ENCODE peak calls at places on chromosomes 11 and 22, in eight cellular contexts. N, J, P, L, G, K, I and X are unnamed samples.

GRCh38 chr11:20162824-20163777 is 2.8 kb upstream of the DBX1 start:
- DNase-seq in G (no peak), L (no peak), I (no peak), J (no peak), P (no peak), N (no peak), K (peak; percentile 18), X (no peak)

GRCh38 chr11:16606784-16607674 is 131.4 kb upstream of the C11orf58 start:
- DNase-seq in P (peak; percentile 28), L (peak; percentile 50), G (peak; percentile 78), I (peak; percentile 40), N (peak; percentile 54), K (peak; percentile 41), J (no peak), X (peak; percentile 86)

GRCh38 chr11:24819863-24820434 is 323.1 kb downstream of the LUZP2 start:
- DNase-seq in K (no peak), N (no peak), P (no peak), J (no peak), G (no peak), I (no peak), L (no peak), X (no peak)

GRCh38 chr11:19553683-19554333 is 158.8 kb upstream of the NAV2 start:
- DNase-seq in I (peak; percentile 78), N (peak; percentile 75), J (peak; percentile 71), L (peak; percentile 92), K (peak; percentile 62), G (peak; percentile 78), P (peak; percentile 89), X (peak; percentile 95)

GRCh38 chr22:19530751-19531150 is 6.5 kb upstream of the CLDN5 start:
- DNase-seq in I (no peak), N (no peak), P (no peak), J (no peak), L (no peak), G (no peak), K (no peak), X (no peak)

GRCh38 chr11:76768091-76769047 is 14.8 kb upstream of the TSKU start:
- DNase-seq in P (peak; percentile 62), G (peak; percentile 54), J (peak; percentile 96), N (peak; percentile 60), I (peak; percentile 47), L (no peak), K (no peak), X (no peak)

GRCh38 chr11:116709970-116710369 is 62.8 kb downstream of the BUD13 start:
- DNase-seq in L (no peak), P (no peak), I (no peak), J (no peak), N (no peak), G (no peak), K (no peak), X (no peak)

GRCh38 chr11:461626-462025 is 11.5 kb downstream of the PTDSS2 start:
- DNase-seq in P (no peak), K (no peak), N (no peak), I (no peak), L (no peak), G (no peak), J (no peak), X (no peak)

GRCh38 chr11:3101921-3102640 is 44.9 kb upstream of the CARS1 start:
- DNase-seq in J (peak; percentile 14), N (no peak), G (peak; percentile 12), K (no peak), I (no peak), L (no peak), P (peak; percentile 21), X (no peak)

GRCh38 chr22:28989035-28989464 is 72.6 kb downstream of the C22orf31 start:
- DNase-seq in J (peak; percentile 12), I (no peak), L (no peak), G (no peak), N (no peak), K (no peak), P (no peak), X (no peak)

GRCh38 chr22:41178425-41178975 is 26.6 kb upstream of the L3MBTL2 start:
- DNase-seq in N (peak; percentile 52), J (no peak), L (peak; percentile 54), I (peak; percentile 14), K (no peak), G (peak; percentile 84), P (no peak), X (no peak)

GRCh38 chr11:74320538-74320937 is 9.1 kb upstream of the P4HA3 start:
- DNase-seq in G (no peak), K (peak; percentile 34), N (no peak), I (no peak), J (no peak), P (no peak), L (no peak), X (no peak)

GRCh38 chr22:49325531-49326395 is 501.9 kb downstream of the BRD1 start:
- DNase-seq in N (no peak), J (no peak), P (peak; percentile 22), L (no peak), G (no peak), I (no peak), K (no peak), X (peak; percentile 74)

GRCh38 chr11:370087-370941 is 1.0 kb downstream of the B4GALNT4 start:
- DNase-seq in L (no peak), G (no peak), J (no peak), I (no peak), P (no peak), K (no peak), N (peak; percentile 70), X (no peak)

GRCh38 chr11:812390-812789 is 2.6 kb downstream of the RPLP2 start:
- DNase-seq in J (no peak), L (no peak), K (no peak), N (no peak), I (no peak), G (no peak), P (no peak), X (no peak)

DNA sequence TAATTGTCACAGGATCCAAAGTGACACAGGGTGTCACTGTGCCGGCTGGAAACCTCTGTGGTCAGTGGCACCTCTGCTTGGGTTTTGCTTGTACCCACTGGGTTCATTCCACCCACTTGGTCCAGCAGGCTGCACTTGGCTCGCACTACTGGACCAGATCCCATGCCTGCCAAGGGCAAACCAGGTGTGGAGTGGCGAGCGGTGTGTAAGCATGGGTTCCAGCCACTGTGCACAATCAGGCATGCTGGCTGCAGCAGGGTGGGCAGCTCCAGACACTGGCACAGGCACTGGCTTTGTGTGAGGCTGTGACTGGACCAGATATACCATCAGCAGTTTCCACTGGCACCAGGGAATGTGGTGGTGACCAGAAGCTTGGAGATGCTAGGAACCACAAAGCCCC is 261.4 kb downstream of the KCNA4 start:
- DNase-seq in J (no peak), L (no peak), G (no peak), N (no peak), P (no peak), K (no peak), I (no peak), X (no peak)
- TF ChIP-seq CTCF in J (no peak), L (no peak), G (no peak), N (no peak), P (no peak), K (no peak), I (no peak), X (no peak)

GRCh38 chr11:33689089-33689488 is 11.5 kb downstream of the C11orf91 start:
- DNase-seq in G (no peak), P (no peak), N (no peak), J (no peak), L (no peak), I (no peak), K (no peak), X (no peak)

GRCh38 chr11:33690290-33691050 is 10.2 kb downstream of the C11orf91 start:
- DNase-seq in K (peak; percentile 99), L (peak; percentile 46), J (no peak), I (peak; percentile 71), P (peak; percentile 51), G (peak; percentile 88), N (peak; percentile 41), X (peak; percentile 96)

GRCh38 chr11:33687733-33688479 is 12.7 kb downstream of the C11orf91 start:
- DNase-seq in N (no peak), I (peak; percentile 64), P (no peak), K (peak; percentile 78), J (peak; percentile 67), L (peak; percentile 70), G (no peak), X (no peak)

GRCh38 chr11:33691051-33691864 is 9.4 kb downstream of the C11orf91 start:
- DNase-seq in P (no peak), I (no peak), L (no peak), K (no peak), N (no peak), G (no peak), J (no peak), X (no peak)

DNA sequence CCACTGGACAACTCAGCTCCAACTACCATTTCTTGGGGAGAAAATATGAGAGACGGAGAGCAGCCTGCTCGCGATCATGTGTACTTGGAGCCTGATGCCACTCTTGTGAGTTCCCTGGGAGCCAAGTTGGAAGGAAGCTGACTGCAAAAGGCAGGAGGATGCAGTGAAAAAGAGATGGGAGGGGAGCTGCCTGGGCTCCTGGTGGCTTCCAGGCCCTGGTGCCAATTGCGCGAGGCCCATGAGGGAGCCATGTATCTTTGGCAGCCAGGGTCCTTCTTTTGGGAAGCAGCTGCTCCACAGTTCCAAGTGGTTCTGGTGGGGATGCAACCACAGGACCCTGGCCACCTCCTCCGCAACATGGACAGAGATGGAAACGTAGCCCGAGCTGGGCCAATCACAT is 11.1 kb downstream of the C11orf91 start:
- DNase-seq in N (no peak), J (no peak), G (no peak), L (no peak), P (no peak), I (no peak), K (no peak), X (no peak)
- TF ChIP-seq POLR2A in N (no peak), J (no peak), G (no peak), L (no peak), P (no peak), I (no peak), K (no peak), X (no peak)

GRCh38 chr11:128499613-128500213 is 87.6 kb downstream of the ETS1 start:
- DNase-seq in J (no peak), K (no peak), I (no peak), L (no peak), P (no peak), G (no peak), N (no peak), X (no peak)
- H3K4me3 ChIP-seq in J (no peak overlapping the region), K (no peak overlapping the region), I (no peak overlapping the region), L (no peak overlapping the region), P (no peak overlapping the region), G (no peak overlapping the region), N (no peak overlapping the region), X (no peak overlapping the region)

GRCh38 chr11:12224537-12224893 is 114.1 kb downstream of the MICAL2 start:
- DNase-seq in G (peak; percentile 84), L (peak; percentile 75), K (peak; percentile 94), I (peak; percentile 81), P (peak; percentile 90), N (peak; percentile 32), J (peak; percentile 98), X (peak; percentile 83)
- TF ChIP-seq CTCF in G (no peak), L (no peak), K (no peak), I (no peak), P (no peak), N (no peak), J (no peak), X (no peak)